ENCODE peak calls at places on chromosomes 1 and 21, in four cellular contexts. B is GM12878, I is GM12891, T is K562. L is an unnamed sample.

GRCh38 chr1:91617242-91617837 is 116.7 kb downstream of the CDC7 start:
- DNase-seq in B (no peak), T (peak), I (no peak), L (no peak)

GRCh38 chr1:221284028-221284427 is 404.8 kb downstream of the HLX start:
- DNase-seq in I (no peak), T (no peak), B (no peak), L (no peak)

GRCh38 chr1:184851822-184852746 is 97.4 kb upstream of the EDEM3 start:
- DNase-seq in T (no peak), I (no peak), B (no peak), L (no peak)

GRCh38 chr1:85502625-85503083 is 37.7 kb upstream of the DDAH1 start:
- DNase-seq in B (no peak), I (no peak), T (peak), L (no peak)

GRCh38 chr1:151289080-151289935 is 7.2 kb downstream of the ZNF687 start:
- DNase-seq in T (no peak), B (no peak), I (no peak), L (no peak)

GRCh38 chr1:54559771-54560231 is 11.8 kb downstream of the ACOT11 start:
- DNase-seq in B (no peak), I (no peak), T (no peak), L (no peak)

GRCh38 chr21:42621828-42622199 is 31.6 kb upstream of the PDE9A start:
- DNase-seq in I (no peak), B (no peak), T (no peak), L (no peak)

GRCh38 chr1:36096500-36097412 is 8.1 kb downstream of the ADPRS start:
- DNase-seq in I (no peak), T (peak), B (no peak), L (no peak)

GRCh38 chr1:205929812-205930577 is 13.3 kb downstream of the SLC26A9 start:
- DNase-seq in I (no peak), T (peak), B (no peak), L (no peak)

GRCh38 chr1:14733053-14733778 is 134.7 kb downstream of the KAZN start:
- DNase-seq in T (no peak), B (peak), I (no peak), L (no peak)

GRCh38 chr1:192445849-192446489 is 129.2 kb downstream of the RGS21 start:
- DNase-seq in I (no peak), B (no peak), T (peak), L (peak)

GRCh38 chr1:24786191-24786590 is 40.9 kb downstream of the CLIC4 start:
- DNase-seq in T (no peak), B (no peak), I (no peak), L (no peak)

GRCh38 chr1:198056255-198056654 is 100.5 kb upstream of the NEK7 start:
- DNase-seq in I (no peak), T (peak), B (no peak), L (no peak)

GRCh38 chr21:39633770-39634181 is 21.0 kb downstream of the B3GALT5 start:
- DNase-seq in T (no peak), I (no peak), B (no peak), L (no peak)

GRCh38 chr1:17185485-17185860 is 19.5 kb upstream of the PADI1 start:
- DNase-seq in T (no peak), I (no peak), B (no peak), L (no peak)
- TF ChIP-seq SPI1 in T (no peak), I (no peak), B (no peak), L (no peak)

DNA sequence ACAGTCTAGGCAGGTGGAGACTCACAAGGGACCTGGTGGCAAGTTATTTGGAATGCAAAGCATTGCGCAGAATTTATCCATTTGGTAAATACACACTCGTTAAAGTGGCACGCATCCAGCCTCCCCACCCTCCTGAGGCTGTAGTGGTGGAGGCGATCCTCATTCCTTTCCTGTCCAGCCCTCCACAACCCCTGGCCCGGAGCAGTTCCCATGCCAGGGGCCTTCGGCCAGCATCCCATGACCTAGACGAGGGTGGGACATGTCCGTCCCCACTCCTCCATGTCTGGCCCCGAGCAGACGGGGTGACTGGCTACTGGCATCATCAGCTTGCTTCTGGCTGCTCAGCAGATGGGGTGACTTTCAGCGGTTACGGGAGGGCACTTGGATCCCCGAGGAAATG is 281.5 kb upstream of the VAMP3 start:
- DNase-seq in B (no peak), T (no peak), I (no peak), L (no peak)
- TF ChIP-seq SPI1 in B (no peak), T (no peak), I (no peak), L (no peak)

GRCh38 chr1:110675060-110675791 is 486 bp upstream of the KCNA3 start:
- DNase-seq in T (no peak), B (no peak), I (no peak), L (no peak)

GRCh38 chr1:110673197-110673701 is 1.5 kb downstream of the KCNA3 start:
- DNase-seq in I (no peak), B (no peak), T (no peak), L (no peak)

GRCh38 chr1:110673805-110674336 is 869 bp downstream of the KCNA3 start:
- DNase-seq in T (no peak), I (no peak), B (no peak), L (no peak)

GRCh38 chr1:110672753-110673108 is 2.0 kb downstream of the KCNA3 start:
- DNase-seq in T (no peak), I (peak), B (peak), L (no peak)

DNA sequence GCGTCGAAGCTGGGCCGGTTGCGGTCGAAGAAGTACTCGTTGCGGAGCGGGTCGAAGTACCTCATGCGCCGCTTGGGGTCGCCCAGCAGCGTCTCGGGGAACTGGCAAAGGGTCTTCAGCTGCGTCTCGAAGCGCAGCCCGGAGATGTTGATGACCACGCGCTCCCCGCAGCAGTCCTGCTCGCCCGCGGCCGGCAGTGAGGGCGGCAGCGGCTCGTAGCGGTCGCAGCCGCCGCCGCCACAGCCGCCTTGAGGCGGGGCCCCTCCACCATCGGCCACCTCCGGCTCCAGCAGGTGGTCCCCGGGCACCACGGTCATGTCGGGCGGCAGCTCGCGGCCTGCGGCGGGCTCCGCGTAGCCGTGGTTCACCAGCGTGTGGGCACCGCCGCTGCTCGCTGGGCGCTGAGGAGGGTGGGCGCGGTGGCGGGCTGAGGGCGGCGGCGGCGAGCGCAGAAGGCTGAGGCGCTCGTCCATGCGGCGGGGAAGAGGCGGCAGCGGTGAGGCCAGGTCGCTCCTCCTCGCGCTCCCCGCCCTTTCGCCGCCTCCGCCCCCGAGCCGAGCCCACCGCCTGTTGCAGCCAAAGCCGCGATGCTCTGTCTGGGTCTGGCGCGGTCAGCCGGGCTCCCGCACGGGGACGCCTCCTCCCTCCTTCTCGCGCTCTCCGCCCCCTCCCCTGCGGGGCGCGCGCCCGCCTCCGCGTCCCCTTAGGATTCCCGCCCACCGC is at the start of gene KCNA3:
- DNase-seq in T (no peak), I (peak), B (no peak), L (no peak)
- TF ChIP-seq SPI1 in T (no peak), I (no peak), B (no peak), L (no peak)

DNA sequence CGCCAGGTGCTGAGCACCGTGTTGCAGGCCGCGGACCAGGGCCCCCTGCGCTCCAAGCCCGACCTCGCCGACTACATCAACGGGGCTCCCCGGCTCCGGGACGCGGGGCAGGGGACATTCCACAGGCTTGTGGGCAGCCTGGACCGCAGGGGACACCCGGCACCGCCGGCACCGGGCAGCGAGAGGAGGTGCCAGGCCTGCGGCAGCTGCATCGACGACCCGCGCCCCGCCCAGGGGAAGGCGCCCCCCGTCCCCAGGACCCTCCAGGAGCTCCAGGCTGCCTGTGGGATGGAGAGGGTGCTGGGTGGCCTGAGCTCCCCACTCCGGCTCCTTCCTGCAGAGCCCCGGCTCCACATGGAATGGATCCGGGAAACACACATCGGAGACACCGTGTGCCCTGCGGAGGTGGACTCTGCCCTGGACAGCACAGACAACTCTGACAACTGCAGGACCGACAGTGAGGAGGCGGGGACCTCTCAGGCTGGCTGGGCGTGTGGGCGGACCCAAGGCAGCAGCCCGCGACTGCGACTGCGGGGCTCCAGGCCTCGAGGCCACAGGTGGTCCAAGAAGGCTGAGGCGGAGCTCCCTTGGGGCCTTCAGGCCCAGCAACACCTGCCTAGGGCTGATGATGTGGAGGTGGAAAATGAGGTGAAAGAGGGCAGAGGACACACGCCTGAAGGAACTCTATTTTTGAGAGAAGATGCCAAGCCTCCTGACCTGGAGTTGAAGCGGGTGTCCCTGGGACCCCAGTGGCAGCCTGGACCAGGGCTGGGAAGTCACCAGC is 22.8 kb downstream of the KIAA1614 start:
- DNase-seq in I (peak), T (peak), B (no peak), L (no peak)
- TF ChIP-seq SPI1 in I (no peak), T (no peak), B (no peak), L (no peak)

DNA sequence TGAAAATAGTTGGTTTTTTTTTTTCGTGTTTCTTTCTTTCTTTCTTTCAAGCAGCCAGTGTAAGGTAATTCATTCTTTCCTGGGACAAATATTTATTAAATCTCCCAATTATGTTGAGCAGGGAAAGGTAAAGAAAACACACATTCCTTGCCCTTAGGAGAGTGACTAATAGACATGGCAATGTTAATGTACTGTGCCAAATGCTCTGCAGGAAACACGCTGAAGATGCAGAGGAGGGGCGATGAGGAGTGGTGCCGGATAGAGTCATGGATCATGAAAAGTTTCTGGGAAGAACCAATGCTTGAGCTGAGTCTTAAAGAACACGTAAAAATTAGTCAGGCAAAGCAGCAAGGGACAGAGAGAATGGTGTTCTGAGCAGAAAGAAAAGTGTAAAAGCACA is 199.2 kb downstream of the DNM3 start:
- DNase-seq in I (no peak), T (no peak), B (no peak), L (no peak)
- TF ChIP-seq SPI1 in I (no peak), T (no peak), B (no peak), L (no peak)

DNA sequence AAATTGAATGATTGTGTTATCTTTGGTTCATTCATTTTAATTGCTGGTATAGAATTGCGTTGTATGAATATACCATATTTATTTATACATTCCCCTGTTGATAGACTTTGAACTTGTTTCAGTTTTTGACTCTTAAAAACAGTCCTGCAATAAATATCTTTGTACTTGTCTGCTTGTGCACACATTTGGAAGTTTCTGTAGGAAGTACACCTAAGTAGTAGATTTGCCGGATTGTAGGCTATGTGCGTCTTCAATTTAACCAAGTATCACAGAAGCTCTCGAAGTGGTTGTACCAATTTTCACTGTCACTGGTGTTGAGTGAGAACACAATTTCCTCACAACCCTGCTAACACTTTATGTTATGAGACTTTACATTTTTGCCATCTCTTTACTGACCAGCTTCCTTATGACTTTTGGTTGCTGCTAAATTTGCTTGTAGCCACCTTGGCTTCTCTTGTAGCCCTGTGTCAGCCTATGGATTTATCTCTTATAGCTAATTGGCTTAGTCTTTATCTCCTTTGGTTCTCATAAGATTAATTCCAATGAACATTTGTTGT is 2.2 kb downstream of the TTC3 start:
- DNase-seq in T (no peak), B (no peak), I (no peak), L (no peak)
- TF ChIP-seq SPI1 in T (no peak), B (no peak), I (no peak), L (no peak)

GRCh38 chr1:168112673-168113305 is 23.9 kb downstream of the GPR161 start:
- DNase-seq in B (peak), I (no peak), T (peak), L (peak)

GRCh38 chr1:168110896-168111545 is 25.7 kb downstream of the GPR161 start:
- DNase-seq in I (no peak), B (no peak), T (peak), L (no peak)

GRCh38 chr1:168116327-168116799 is 20.4 kb downstream of the GPR161 start:
- DNase-seq in I (no peak), B (no peak), T (no peak), L (no peak)

GRCh38 chr1:168119750-168120149 is 17.0 kb downstream of the GPR161 start:
- DNase-seq in I (no peak), T (no peak), B (no peak), L (no peak)

DNA sequence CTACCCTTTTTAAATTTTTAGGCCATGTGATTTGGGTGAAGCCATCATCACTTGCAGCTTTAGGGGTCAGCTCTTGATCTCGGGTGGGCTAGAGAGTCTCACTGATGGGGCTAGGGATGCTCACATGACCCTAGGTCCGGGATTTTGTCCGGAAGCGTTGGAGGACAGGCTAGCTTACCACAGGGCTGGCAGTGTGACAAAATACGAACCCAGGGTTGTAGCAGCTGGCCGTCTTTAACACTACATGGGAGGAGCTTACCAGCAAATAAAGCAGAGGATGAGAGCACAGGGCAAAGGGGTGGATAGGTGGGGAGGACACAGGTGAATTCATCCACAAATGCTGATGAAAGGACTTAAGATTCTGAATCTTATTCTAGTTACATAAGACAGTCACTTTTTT is 21.9 kb downstream of the GPR161 start:
- DNase-seq in T (no peak), B (no peak), I (no peak), L (no peak)
- TF ChIP-seq SPI1 in T (no peak), B (no peak), I (no peak), L (no peak)

DNA sequence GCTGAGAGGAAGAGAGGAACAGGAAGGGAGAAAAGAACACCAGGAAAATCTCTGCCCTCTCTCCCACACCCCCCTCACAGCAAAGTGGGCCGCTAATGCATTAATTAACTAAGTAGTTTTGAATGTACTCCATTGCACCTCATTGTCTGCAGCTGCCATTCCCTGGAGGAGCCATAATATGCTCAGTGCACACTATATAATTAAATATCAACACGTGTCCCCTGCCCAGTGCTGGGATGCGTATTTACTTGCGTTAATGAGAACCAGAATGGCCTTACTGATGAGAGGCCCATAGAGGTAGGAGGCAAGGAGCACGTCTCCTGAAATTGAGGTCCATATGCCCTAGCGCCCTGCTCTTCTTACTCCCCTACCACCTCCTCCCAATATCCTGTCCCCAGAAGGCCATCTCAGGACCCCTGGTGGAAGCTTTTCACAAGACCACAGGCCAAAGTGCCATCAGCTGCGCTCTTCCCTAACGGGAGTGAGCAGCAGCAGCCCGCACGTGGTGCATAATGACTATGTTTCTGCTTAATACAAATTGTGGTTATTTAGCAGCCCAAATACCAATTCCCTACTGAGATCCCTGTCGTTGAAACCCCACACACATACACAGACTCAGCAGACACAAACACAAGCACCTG is 76.8 kb downstream of the PLXNA2 start:
- DNase-seq in T (no peak), B (no peak), I (no peak), L (no peak)
- TF ChIP-seq SPI1 in T (no peak), B (no peak), I (no peak), L (no peak)